ENCODE peak calls at places on chromosome 7, in seven cellular contexts. One of them, this sample, is unnamed.

GRCh38 chr7:27351137-27351536 is 108.5 kb downstream of the EVX1 start:
- DNase-seq in RWPE2: no peak
- DNase-seq in AG04450: no peak
- DNase-seq in uterus: no peak
- DNase-seq in CD8-positive, alpha-beta T cell: no peak
- DNase-seq in ovary: no peak
- DNase-seq in neural progenitor cell: no peak
- DNase-seq in this sample: no peak

GRCh38 chr7:1555046-1555812 is 776 bp downstream of the TMEM184A start:
- DNase-seq in RWPE2: peak; percentile 94
- DNase-seq in AG04450: peak; percentile 43
- DNase-seq in uterus: peak; percentile 59
- DNase-seq in CD8-positive, alpha-beta T cell: no peak
- DNase-seq in ovary: peak; percentile 59
- DNase-seq in neural progenitor cell: no peak
- DNase-seq in this sample: no peak

GRCh38 chr7:2015251-2015871 is 217.4 kb downstream of the MAD1L1 start:
- DNase-seq in RWPE2: peak; percentile 48
- DNase-seq in AG04450: no peak
- DNase-seq in uterus: no peak
- DNase-seq in CD8-positive, alpha-beta T cell: no peak
- DNase-seq in ovary: peak; percentile 11
- DNase-seq in neural progenitor cell: no peak
- DNase-seq in this sample: peak; percentile 28

GRCh38 chr7:123237-123636 is 69.1 kb upstream of the FAM20C start:
- DNase-seq in RWPE2: no peak
- DNase-seq in AG04450: no peak
- DNase-seq in uterus: no peak
- DNase-seq in CD8-positive, alpha-beta T cell: no peak
- DNase-seq in ovary: no peak
- DNase-seq in neural progenitor cell: no peak
- DNase-seq in this sample: peak; percentile 37

GRCh38 chr7:39709029-39709428 is 85.7 kb downstream of the RALA start:
- DNase-seq in RWPE2: no peak
- DNase-seq in AG04450: no peak
- DNase-seq in uterus: no peak
- DNase-seq in CD8-positive, alpha-beta T cell: no peak
- DNase-seq in ovary: no peak
- DNase-seq in neural progenitor cell: no peak
- DNase-seq in this sample: no peak

GRCh38 chr7:43314379-43315158 is 202.1 kb downstream of the HECW1 start:
- DNase-seq in RWPE2: no peak
- DNase-seq in AG04450: no peak
- DNase-seq in uterus: no peak
- DNase-seq in CD8-positive, alpha-beta T cell: no peak
- DNase-seq in ovary: no peak
- DNase-seq in neural progenitor cell: no peak
- DNase-seq in this sample: no peak

GRCh38 chr7:73918926-73919693 is 58.2 kb downstream of the TMEM270 start:
- DNase-seq in RWPE2: no peak
- DNase-seq in AG04450: no peak
- DNase-seq in uterus: no peak
- DNase-seq in CD8-positive, alpha-beta T cell: no peak
- DNase-seq in ovary: no peak
- DNase-seq in neural progenitor cell: peak; percentile 65
- DNase-seq in this sample: no peak

GRCh38 chr7:92881091-92881485 is 44.7 kb upstream of the CDK6 start:
- DNase-seq in RWPE2: no peak
- DNase-seq in AG04450: no peak
- DNase-seq in uterus: no peak
- DNase-seq in CD8-positive, alpha-beta T cell: no peak
- DNase-seq in ovary: no peak
- DNase-seq in neural progenitor cell: no peak
- DNase-seq in this sample: no peak

GRCh38 chr7:151138541-151138910 is 29.0 kb downstream of the GBX1 start:
- DNase-seq in RWPE2: peak; percentile 47
- DNase-seq in AG04450: no peak
- DNase-seq in uterus: peak; percentile 10
- DNase-seq in CD8-positive, alpha-beta T cell: no peak
- DNase-seq in ovary: no peak
- DNase-seq in neural progenitor cell: peak; percentile 79
- DNase-seq in this sample: no peak

GRCh38 chr7:70098905-70099672 is 500.8 kb downstream of the AUTS2 start:
- DNase-seq in RWPE2: no peak
- DNase-seq in AG04450: no peak
- DNase-seq in uterus: no peak
- DNase-seq in CD8-positive, alpha-beta T cell: no peak
- DNase-seq in ovary: no peak
- DNase-seq in neural progenitor cell: no peak
- DNase-seq in this sample: no peak

GRCh38 chr7:24825931-24826661 is 68.8 kb upstream of the GSDME start:
- DNase-seq in RWPE2: peak; percentile 83
- DNase-seq in AG04450: no peak
- DNase-seq in uterus: no peak
- DNase-seq in CD8-positive, alpha-beta T cell: no peak
- DNase-seq in ovary: no peak
- DNase-seq in neural progenitor cell: no peak
- DNase-seq in this sample: peak; percentile 54

GRCh38 chr7:44194069-44194468 is 4.8 kb upstream of the GCK start:
- DNase-seq in RWPE2: peak; percentile 37
- DNase-seq in AG04450: no peak
- DNase-seq in uterus: no peak
- DNase-seq in CD8-positive, alpha-beta T cell: no peak
- DNase-seq in ovary: no peak
- DNase-seq in neural progenitor cell: no peak
- DNase-seq in this sample: no peak

GRCh38 chr7:33789871-33790270 is 115.5 kb upstream of the BMPER start:
- DNase-seq in RWPE2: no peak
- DNase-seq in AG04450: no peak
- DNase-seq in uterus: no peak
- DNase-seq in CD8-positive, alpha-beta T cell: no peak
- DNase-seq in ovary: no peak
- DNase-seq in neural progenitor cell: no peak
- DNase-seq in this sample: no peak

GRCh38 chr7:100545636-100546128 is 6.7 kb downstream of the AGFG2 start:
- DNase-seq in RWPE2: peak; percentile 93
- DNase-seq in AG04450: peak; percentile 53
- DNase-seq in uterus: peak; percentile 91
- DNase-seq in CD8-positive, alpha-beta T cell: peak; percentile 60
- DNase-seq in ovary: peak; percentile 87
- DNase-seq in neural progenitor cell: peak; percentile 27
- DNase-seq in this sample: peak; percentile 65

GRCh38 chr7:100544949-100545635 is 6.1 kb downstream of the AGFG2 start:
- DNase-seq in RWPE2: no peak
- DNase-seq in AG04450: no peak
- DNase-seq in uterus: peak; percentile 58
- DNase-seq in CD8-positive, alpha-beta T cell: no peak
- DNase-seq in ovary: no peak
- DNase-seq in neural progenitor cell: no peak
- DNase-seq in this sample: no peak

GRCh38 chr7:100546129-100546867 is 7.3 kb downstream of the AGFG2 start:
- DNase-seq in RWPE2: no peak
- DNase-seq in AG04450: no peak
- DNase-seq in uterus: no peak
- DNase-seq in CD8-positive, alpha-beta T cell: no peak
- DNase-seq in ovary: no peak
- DNase-seq in neural progenitor cell: no peak
- DNase-seq in this sample: no peak

GRCh38 chr7:100546868-100547800 is 8.1 kb downstream of the AGFG2 start:
- DNase-seq in RWPE2: no peak
- DNase-seq in AG04450: no peak
- DNase-seq in uterus: no peak
- DNase-seq in CD8-positive, alpha-beta T cell: no peak
- DNase-seq in ovary: no peak
- DNase-seq in neural progenitor cell: no peak
- DNase-seq in this sample: no peak

GRCh38 chr7:100547872-100548271 is 8.9 kb downstream of the AGFG2 start:
- DNase-seq in RWPE2: no peak
- DNase-seq in AG04450: no peak
- DNase-seq in uterus: no peak
- DNase-seq in CD8-positive, alpha-beta T cell: no peak
- DNase-seq in ovary: peak; percentile 74
- DNase-seq in neural progenitor cell: no peak
- DNase-seq in this sample: no peak
- TF ChIP-seq CTCF in RWPE2: no peak
- TF ChIP-seq CTCF in AG04450: no peak
- TF ChIP-seq CTCF in uterus: no peak
- TF ChIP-seq CTCF in CD8-positive, alpha-beta T cell: no peak
- TF ChIP-seq CTCF in ovary: no peak
- TF ChIP-seq CTCF in neural progenitor cell: no peak
- TF ChIP-seq CTCF in this sample: no peak

DNA sequence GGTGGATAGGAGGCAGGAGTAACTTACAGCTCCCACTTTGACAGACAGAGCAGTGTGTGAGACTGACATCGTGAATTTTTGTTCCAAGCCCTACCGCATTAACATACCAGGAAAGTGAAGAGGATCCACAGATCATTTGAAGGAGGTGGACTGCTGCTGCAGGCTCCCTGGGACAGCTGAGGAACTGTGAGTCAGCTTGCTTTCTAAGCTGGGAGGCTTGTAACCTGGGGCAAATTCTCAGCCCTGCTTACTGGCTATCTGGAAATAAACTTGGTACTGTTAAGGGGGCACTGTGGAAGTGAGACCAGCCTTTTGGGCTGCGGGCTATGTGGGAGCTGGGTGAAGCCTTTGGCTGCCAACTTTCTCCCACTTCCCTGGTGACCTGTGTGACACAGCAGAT is 1202.5 kb downstream of the DNAJB9 start:
- DNase-seq in RWPE2: no peak
- DNase-seq in AG04450: no peak
- DNase-seq in uterus: no peak
- DNase-seq in CD8-positive, alpha-beta T cell: no peak
- DNase-seq in ovary: no peak
- DNase-seq in neural progenitor cell: no peak
- DNase-seq in this sample: no peak
- H3K4me3 ChIP-seq in RWPE2: no peak overlapping the region
- H3K4me3 ChIP-seq in AG04450: no peak overlapping the region
- H3K4me3 ChIP-seq in uterus: no peak overlapping the region
- H3K4me3 ChIP-seq in CD8-positive, alpha-beta T cell: no peak overlapping the region
- H3K4me3 ChIP-seq in ovary: no peak overlapping the region
- H3K4me3 ChIP-seq in neural progenitor cell: no peak overlapping the region
- H3K4me3 ChIP-seq in this sample: no peak overlapping the region

GRCh38 chr7:18788026-18788425 is 292.5 kb downstream of the HDAC9 start:
- DNase-seq in RWPE2: no peak
- DNase-seq in AG04450: no peak
- DNase-seq in uterus: no peak
- DNase-seq in CD8-positive, alpha-beta T cell: no peak
- DNase-seq in ovary: no peak
- DNase-seq in neural progenitor cell: no peak
- DNase-seq in this sample: no peak

GRCh38 chr7:18796216-18796615 is 300.7 kb downstream of the HDAC9 start:
- DNase-seq in RWPE2: no peak
- DNase-seq in AG04450: no peak
- DNase-seq in uterus: no peak
- DNase-seq in CD8-positive, alpha-beta T cell: no peak
- DNase-seq in ovary: no peak
- DNase-seq in neural progenitor cell: no peak
- DNase-seq in this sample: no peak

GRCh38 chr7:18798018-18798906 is 302.7 kb downstream of the HDAC9 start:
- DNase-seq in RWPE2: no peak
- DNase-seq in AG04450: no peak
- DNase-seq in uterus: no peak
- DNase-seq in CD8-positive, alpha-beta T cell: no peak
- DNase-seq in ovary: no peak
- DNase-seq in neural progenitor cell: no peak
- DNase-seq in this sample: no peak

DNA sequence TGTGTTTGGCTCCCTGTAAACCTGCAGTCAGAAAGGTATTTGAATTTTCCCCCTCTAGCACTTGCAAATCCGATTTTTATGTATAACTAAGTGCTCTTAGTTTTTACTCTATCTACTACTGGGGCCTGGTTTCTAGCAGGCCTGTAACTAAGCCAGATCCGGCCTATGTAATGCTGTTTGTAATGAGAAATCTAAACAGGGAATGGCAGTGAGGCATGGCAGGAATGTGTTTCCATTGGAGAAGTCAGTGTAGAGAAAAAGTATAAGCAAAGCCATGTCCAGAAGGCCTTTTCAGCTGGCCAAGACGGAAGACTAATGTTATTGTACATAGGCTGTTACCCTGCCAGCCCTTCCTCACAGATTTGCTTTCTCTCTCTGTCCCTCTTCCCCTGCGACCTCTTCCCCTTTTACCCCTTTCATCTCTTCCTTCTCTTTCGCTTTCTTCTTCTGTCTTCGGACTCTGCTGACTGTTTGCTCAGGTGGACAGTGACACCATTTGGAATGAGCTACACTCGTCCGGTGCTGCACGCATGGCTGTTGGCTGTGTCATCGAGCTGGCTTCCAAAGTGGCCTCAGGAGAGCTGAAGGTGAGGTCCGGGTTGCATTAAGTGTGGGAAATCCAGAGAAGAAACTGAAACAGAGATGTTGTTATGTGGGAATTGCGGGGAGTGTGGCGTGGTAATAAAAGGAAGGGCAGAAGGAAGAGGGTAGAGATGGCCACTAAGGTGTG is 297.5 kb downstream of the HDAC9 start:
- DNase-seq in RWPE2: no peak
- DNase-seq in AG04450: peak; percentile 48
- DNase-seq in uterus: no peak
- DNase-seq in CD8-positive, alpha-beta T cell: no peak
- DNase-seq in ovary: no peak
- DNase-seq in neural progenitor cell: no peak
- DNase-seq in this sample: no peak
- H3K27ac ChIP-seq in RWPE2: no peak overlapping the region
- H3K27ac ChIP-seq in AG04450: peak overlapping the region; percentile 34
- H3K27ac ChIP-seq in uterus: no peak overlapping the region
- H3K27ac ChIP-seq in CD8-positive, alpha-beta T cell: no peak overlapping the region
- H3K27ac ChIP-seq in ovary: no peak overlapping the region
- H3K27ac ChIP-seq in neural progenitor cell: no peak overlapping the region
- H3K27ac ChIP-seq in this sample: peak overlapping the region; percentile 18

DNA sequence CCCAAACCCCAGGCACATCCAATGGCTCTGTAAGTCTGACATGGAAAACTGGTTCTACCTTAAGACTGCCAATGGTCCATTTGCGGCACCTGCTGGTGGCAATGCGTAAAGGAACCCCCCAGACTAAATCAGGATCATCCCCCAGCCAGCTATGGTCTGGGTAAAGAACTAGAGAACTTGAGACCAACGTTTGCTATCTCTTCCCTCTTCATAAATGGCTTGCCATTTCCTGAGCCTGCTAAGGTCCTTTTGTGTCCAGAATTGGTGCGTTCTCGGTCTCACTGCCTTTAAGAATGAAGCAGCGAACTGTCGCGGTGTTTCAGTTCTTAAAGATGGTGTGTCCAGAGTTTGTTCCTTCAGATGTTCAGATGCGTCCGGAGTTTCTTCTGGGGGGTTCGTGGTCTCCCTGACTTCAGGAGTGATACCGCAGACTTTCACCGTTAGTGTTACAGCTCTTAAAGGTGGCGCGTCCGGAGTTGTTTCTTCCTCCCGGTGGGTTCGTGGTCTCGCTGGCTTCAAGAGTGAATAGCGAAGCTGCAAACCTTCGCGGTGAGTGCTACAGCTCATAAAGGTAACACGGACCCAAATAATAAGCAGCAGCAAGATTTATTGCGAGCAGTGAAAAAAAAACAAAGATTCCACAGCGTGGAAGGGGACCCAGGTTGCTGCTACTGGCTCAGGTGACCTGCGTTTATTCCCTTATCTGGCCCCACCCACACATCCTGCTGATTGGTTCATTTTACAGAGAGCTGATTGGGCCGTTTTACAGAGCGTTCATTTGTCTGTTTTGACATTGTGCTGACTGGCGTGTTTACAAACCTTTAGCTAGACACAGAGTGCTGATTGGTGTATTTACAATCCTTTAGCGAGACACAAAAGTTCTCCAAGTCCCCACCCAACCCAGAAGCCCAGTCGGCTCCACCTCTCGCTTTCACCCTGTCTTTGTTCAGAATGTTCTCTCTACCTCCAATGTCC is 95.4 kb downstream of the ELMO1 start:
- DNase-seq in RWPE2: no peak
- DNase-seq in AG04450: no peak
- DNase-seq in uterus: no peak
- DNase-seq in CD8-positive, alpha-beta T cell: peak; percentile 75
- DNase-seq in ovary: no peak
- DNase-seq in neural progenitor cell: peak; percentile 31
- DNase-seq in this sample: peak; percentile 76
- TF ChIP-seq CTCF in RWPE2: peak; percentile 15
- TF ChIP-seq CTCF in AG04450: no peak
- TF ChIP-seq CTCF in uterus: no peak
- TF ChIP-seq CTCF in CD8-positive, alpha-beta T cell: peak; percentile 89
- TF ChIP-seq CTCF in ovary: no peak
- TF ChIP-seq CTCF in neural progenitor cell: peak; percentile 48
- TF ChIP-seq CTCF in this sample: peak; percentile 69